ENCODE peak calls at places on chromosome 17, in nine cellular contexts. E is cardiac muscle cell, F is breast epithelium, H is AG04450, R is GM23248, X is aorta, Q is stomach, M is transverse colon, V is adrenal gland. K is an unnamed sample.

GRCh38 chr17:82690786-82691489 is 7.6 kb downstream of the RAB40B start:
- DNase-seq in V (no peak), R (no peak), X (no peak), M (no peak), E (no peak), Q (no peak), H (no peak), F (no peak), K (no peak)

GRCh38 chr17:35898283-35899070 is 18.3 kb upstream of the CCL5 start:
- DNase-seq in H (no peak), M (peak; percentile 40), E (no peak), F (no peak), R (no peak), V (peak; percentile 61), X (no peak), Q (peak; percentile 88), K (peak; percentile 56)

GRCh38 chr17:36524428-36524876 is 10.2 kb downstream of the MYO19 start:
- DNase-seq in X (peak; percentile 42), Q (no peak), E (no peak), H (no peak), M (no peak), R (peak; percentile 37), F (no peak), V (peak; percentile 25), K (no peak)

GRCh38 chr17:70577456-70577855 is 408.1 kb downstream of the KCNJ2 start:
- DNase-seq in F (no peak), R (no peak), H (no peak), E (no peak), X (no peak), M (no peak), V (no peak), Q (no peak), K (no peak)

GRCh38 chr17:9890124-9890523 is 14.9 kb downstream of the RCVRN start:
- DNase-seq in M (no peak), X (no peak), H (no peak), R (peak; percentile 53), F (no peak), Q (no peak), V (no peak), E (peak; percentile 74), K (no peak)

GRCh38 chr17:31378638-31379037 is 12.8 kb upstream of the RAB11FIP4 start:
- DNase-seq in V (no peak), Q (no peak), R (no peak), H (no peak), X (no peak), F (no peak), M (no peak), E (no peak), K (no peak)

GRCh38 chr17:70022175-70022574 is 52.9 kb upstream of the KCNJ16 start:
- DNase-seq in F (no peak), R (peak; percentile 20), Q (no peak), V (no peak), H (no peak), E (no peak), M (no peak), X (no peak), K (no peak)

GRCh38 chr17:19336938-19337711 is 25.4 kb downstream of the B9D1 start:
- DNase-seq in F (no peak), Q (peak; percentile 61), X (peak; percentile 61), E (peak; percentile 31), R (no peak), H (no peak), M (peak; percentile 56), V (peak; percentile 84), K (no peak)

GRCh38 chr17:9465216-9465921 is 110.3 kb downstream of the STX8 start:
- DNase-seq in E (peak; percentile 4), H (peak; percentile 38), X (no peak), R (peak; percentile 84), Q (no peak), M (no peak), V (no peak), F (no peak), K (no peak)

GRCh38 chr17:53032861-53033271 is 789.9 kb upstream of the KIF2B start:
- DNase-seq in F (no peak), X (no peak), R (peak; percentile 2), V (peak; percentile 58), H (no peak), Q (no peak), M (peak; percentile 23), E (peak; percentile 94), K (no peak)

GRCh38 chr17:38320482-38320881 is 23.3 kb downstream of the GPR179 start:
- DNase-seq in E (no peak), V (peak; percentile 43), X (no peak), R (no peak), Q (no peak), H (no peak), M (no peak), F (peak; percentile 67), K (no peak)

DNA sequence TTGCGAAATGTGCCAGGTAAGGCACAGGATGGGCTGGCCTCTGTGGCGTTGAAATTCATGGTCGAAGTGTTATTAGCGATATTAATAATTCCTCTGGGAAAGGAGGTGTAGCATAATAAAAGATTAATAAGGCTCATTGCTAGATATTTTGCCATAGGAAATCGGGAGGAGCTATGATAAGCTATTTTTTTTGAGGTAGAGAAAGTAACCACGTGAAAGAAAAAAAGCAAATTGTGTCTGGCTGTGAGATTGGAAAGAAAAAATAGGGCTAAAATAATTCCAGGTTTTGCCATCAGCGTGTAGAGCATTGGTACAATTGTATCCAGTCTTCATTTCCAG is 1.0 kb downstream of the TANC2 start:
- DNase-seq in V (no peak), R (no peak), M (no peak), H (no peak), E (no peak), Q (no peak), X (no peak), F (no peak), K (no peak)
- H3K4me3 ChIP-seq in V (no peak overlapping the region), R (peak overlapping the region; percentile 88), M (no peak overlapping the region), H (peak overlapping the region; percentile 86), E (peak overlapping the region; percentile 98), Q (peak overlapping the region; percentile 93), X (peak overlapping the region; percentile 99), F (peak overlapping the region; percentile 80), K (peak overlapping the region; percentile 64)

GRCh38 chr17:17796787-17797061 is 40.1 kb downstream of the SREBF1 start:
- DNase-seq in V (no peak), F (no peak), H (no peak), E (no peak), M (no peak), Q (no peak), X (no peak), R (no peak), K (no peak)
- H3K27ac ChIP-seq in V (no peak overlapping the region), F (no peak overlapping the region), H (no peak overlapping the region), E (no peak overlapping the region), M (no peak overlapping the region), Q (no peak overlapping the region), X (no peak overlapping the region), R (no peak overlapping the region), K (no peak overlapping the region)

GRCh38 chr17:81490599-81490992 is 22.0 kb downstream of the ACTG1 start:
- DNase-seq in F (no peak), R (no peak), V (no peak), M (no peak), H (no peak), Q (no peak), X (no peak), E (no peak), K (no peak)

GRCh38 chr17:81492202-81492601 is 20.4 kb downstream of the ACTG1 start:
- DNase-seq in V (no peak), X (no peak), H (no peak), R (no peak), F (no peak), E (no peak), Q (no peak), M (no peak), K (no peak)

GRCh38 chr17:81491761-81492160 is 20.8 kb downstream of the ACTG1 start:
- DNase-seq in H (no peak), M (no peak), Q (no peak), V (no peak), X (no peak), R (no peak), E (no peak), F (no peak), K (no peak)

GRCh38 chr17:81489986-81490598 is 22.5 kb downstream of the ACTG1 start:
- DNase-seq in Q (no peak), E (no peak), F (no peak), M (no peak), X (no peak), H (no peak), R (no peak), V (no peak), K (no peak)

DNA sequence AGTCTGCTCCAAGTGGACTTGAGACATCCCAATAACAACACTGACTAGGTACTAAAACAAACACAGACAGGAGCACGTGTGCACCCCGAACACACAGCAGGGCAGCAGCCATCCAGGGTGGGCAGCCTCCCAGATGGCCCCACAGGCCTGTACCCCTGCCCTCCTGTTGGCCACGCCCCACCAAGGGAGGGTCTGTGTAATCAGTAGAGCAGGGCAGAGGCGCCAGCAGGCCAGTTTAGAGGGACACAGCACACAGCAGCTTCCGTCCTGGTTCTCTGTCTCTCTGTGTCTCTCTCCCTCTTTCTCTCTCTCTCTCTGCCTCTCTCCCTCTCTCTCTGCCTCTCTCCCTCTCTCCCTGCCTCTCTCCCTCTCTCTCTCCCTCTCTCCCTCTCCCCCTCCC is 21.4 kb downstream of the ACTG1 start:
- DNase-seq in F (no peak), R (no peak), H (no peak), V (no peak), X (no peak), M (peak; percentile 49), E (no peak), Q (no peak), K (no peak)
- H3K27me3 ChIP-seq in F (no peaks in the 10 kb centered on the region), R (peaks cover 7% of the 10 kb centered on the region), H (peaks cover 12% of the 10 kb centered on the region), V (no peaks in the 10 kb centered on the region), X (peaks cover 2% of the 10 kb centered on the region), M (no peaks in the 10 kb centered on the region), E (no peaks in the 10 kb centered on the region), Q (no peaks in the 10 kb centered on the region), K (no peaks in the 10 kb centered on the region)

DNA sequence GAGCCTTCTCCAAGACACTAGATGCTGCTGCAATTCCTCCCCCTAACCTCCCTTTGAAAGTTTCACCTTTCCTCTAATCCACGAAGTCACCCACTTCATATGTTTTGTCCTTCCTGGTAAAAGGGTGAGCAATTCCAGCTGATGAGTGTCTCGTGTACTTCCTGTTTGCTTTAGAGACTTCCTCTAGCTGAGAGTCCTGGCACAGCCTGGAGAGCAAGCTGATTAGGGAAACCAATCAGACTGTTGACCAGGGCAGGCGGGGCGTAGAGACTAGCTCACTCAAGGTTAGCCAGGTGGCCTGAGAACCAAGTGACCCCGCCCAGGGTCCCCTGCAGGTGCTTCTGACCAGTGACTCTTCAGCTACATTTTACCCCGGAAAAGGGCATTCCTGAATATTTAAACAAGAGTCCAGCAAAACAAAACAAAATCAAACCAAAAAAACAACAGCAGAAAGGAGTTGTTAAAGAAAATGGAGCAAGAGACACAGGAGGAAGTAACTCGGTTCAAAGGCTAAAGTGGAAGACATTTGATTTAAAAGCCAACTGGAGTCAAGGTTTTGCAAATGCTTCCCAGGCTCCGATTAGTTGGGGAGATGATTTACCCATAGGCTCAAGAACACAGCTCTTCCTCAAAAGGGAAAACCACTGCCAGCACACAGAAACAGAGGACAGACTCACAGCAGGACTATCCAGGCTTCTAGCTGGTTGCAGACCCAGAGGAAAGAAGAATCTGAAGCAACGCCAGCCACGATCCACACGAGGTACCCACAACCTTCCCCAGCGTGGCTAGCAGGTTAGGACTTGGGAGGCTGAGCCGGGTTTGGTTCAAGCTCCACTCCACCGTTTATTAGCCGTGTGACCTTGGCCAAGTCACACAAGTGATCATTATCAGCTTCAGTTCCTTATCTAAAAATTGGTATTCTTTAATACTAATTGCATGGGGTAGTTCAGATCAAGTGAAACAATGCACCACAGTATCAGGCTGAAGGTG is 13.4 kb downstream of the HSPB9 start:
- DNase-seq in Q (peak; percentile 91), V (peak; percentile 92), R (peak; percentile 69), F (no peak), M (peak; percentile 85), H (no peak), E (peak; percentile 41), X (no peak), K (no peak)
- H3K4me3 ChIP-seq in Q (no peak overlapping the region), V (no peak overlapping the region), R (no peak overlapping the region), F (peak overlapping the region; percentile 8), M (no peak overlapping the region), H (no peak overlapping the region), E (no peak overlapping the region), X (no peak overlapping the region), K (no peak overlapping the region)

GRCh38 chr17:42803074-42803883 is 4.6 kb downstream of the CNTD1 start:
- DNase-seq in X (no peak), V (no peak), R (no peak), Q (no peak), H (peak; percentile 16), E (no peak), M (no peak), F (no peak), K (no peak)
- H3K27ac ChIP-seq in X (no peak overlapping the region), V (no peak overlapping the region), R (no peak overlapping the region), Q (peak overlapping the region; percentile 79), H (peak overlapping the region; percentile 54), E (no peak overlapping the region), M (peak overlapping the region; percentile 82), F (peak overlapping the region; percentile 85), K (no peak overlapping the region)

K was measured in CD8-positive, alpha-beta memory T cell.